ENCODE peak calls at places on chromosomes 12 and 14, in seven cellular contexts. One of them, this sample, is unnamed.

GRCh38 chr14:91373591-91374245 is 43.9 kb downstream of the CCDC88C start:
- DNase-seq in CD8-positive, alpha-beta T cell: peak; percentile 71
- DNase-seq in CD8-positive, alpha-beta memory T cell: peak; percentile 62
- DNase-seq in BJ: no peak
- DNase-seq in uterus: no peak
- DNase-seq in fibroblast of lung: no peak
- DNase-seq in trophoblast cell: no peak
- DNase-seq in this sample: no peak

GRCh38 chr12:76072568-76072967 is 11.9 kb downstream of the NAP1L1 start:
- DNase-seq in CD8-positive, alpha-beta memory T cell: no peak
- DNase-seq in CD8-positive, alpha-beta T cell: no peak
- DNase-seq in trophoblast cell: no peak
- DNase-seq in BJ: no peak
- DNase-seq in fibroblast of lung: no peak
- DNase-seq in uterus: no peak
- DNase-seq in this sample: no peak

GRCh38 chr12:110813298-110813697 is 33.5 kb upstream of the CCDC63 start:
- DNase-seq in fibroblast of lung: no peak
- DNase-seq in trophoblast cell: no peak
- DNase-seq in CD8-positive, alpha-beta T cell: no peak
- DNase-seq in BJ: no peak
- DNase-seq in uterus: no peak
- DNase-seq in CD8-positive, alpha-beta memory T cell: no peak
- DNase-seq in this sample: no peak

GRCh38 chr14:92986254-92987147 is 63.6 kb downstream of the CHGA start:
- DNase-seq in fibroblast of lung: peak; percentile 57
- DNase-seq in uterus: no peak
- DNase-seq in CD8-positive, alpha-beta memory T cell: no peak
- DNase-seq in trophoblast cell: no peak
- DNase-seq in CD8-positive, alpha-beta T cell: no peak
- DNase-seq in BJ: no peak
- DNase-seq in this sample: peak; percentile 34

GRCh38 chr12:93773122-93773871 is 96.1 kb downstream of the CRADD start:
- DNase-seq in fibroblast of lung: peak; percentile 70
- DNase-seq in CD8-positive, alpha-beta T cell: peak; percentile 64
- DNase-seq in BJ: no peak
- DNase-seq in CD8-positive, alpha-beta memory T cell: peak; percentile 7
- DNase-seq in uterus: no peak
- DNase-seq in trophoblast cell: no peak
- DNase-seq in this sample: peak; percentile 92

GRCh38 chr12:111964935-111965334 is 48.0 kb downstream of the TMEM116 start:
- DNase-seq in CD8-positive, alpha-beta memory T cell: no peak
- DNase-seq in fibroblast of lung: no peak
- DNase-seq in BJ: no peak
- DNase-seq in uterus: no peak
- DNase-seq in CD8-positive, alpha-beta T cell: no peak
- DNase-seq in trophoblast cell: no peak
- DNase-seq in this sample: no peak

GRCh38 chr12:90102957-90103652 is 394.5 kb upstream of the ATP2B1 start:
- DNase-seq in BJ: no peak
- DNase-seq in trophoblast cell: peak; percentile 25
- DNase-seq in uterus: no peak
- DNase-seq in CD8-positive, alpha-beta memory T cell: peak; percentile 33
- DNase-seq in CD8-positive, alpha-beta T cell: no peak
- DNase-seq in fibroblast of lung: peak; percentile 40
- DNase-seq in this sample: peak; percentile 77

GRCh38 chr14:92473947-92474535 is 39.5 kb upstream of the RIN3 start:
- DNase-seq in CD8-positive, alpha-beta T cell: no peak
- DNase-seq in uterus: no peak
- DNase-seq in CD8-positive, alpha-beta memory T cell: no peak
- DNase-seq in BJ: no peak
- DNase-seq in trophoblast cell: no peak
- DNase-seq in fibroblast of lung: peak; percentile 24
- DNase-seq in this sample: peak; percentile 49

GRCh38 chr12:116194935-116195431 is 82.5 kb downstream of the MED13L start:
- DNase-seq in BJ: no peak
- DNase-seq in uterus: no peak
- DNase-seq in trophoblast cell: no peak
- DNase-seq in CD8-positive, alpha-beta T cell: peak; percentile 84
- DNase-seq in fibroblast of lung: no peak
- DNase-seq in CD8-positive, alpha-beta memory T cell: peak; percentile 34
- DNase-seq in this sample: no peak

GRCh38 chr12:131194166-131194565 is 240.5 kb downstream of the ADGRD1 start:
- DNase-seq in CD8-positive, alpha-beta memory T cell: no peak
- DNase-seq in BJ: no peak
- DNase-seq in CD8-positive, alpha-beta T cell: no peak
- DNase-seq in fibroblast of lung: no peak
- DNase-seq in uterus: no peak
- DNase-seq in trophoblast cell: no peak
- DNase-seq in this sample: no peak

GRCh38 chr14:94079891-94080605 is 954 bp downstream of the DDX24 start:
- DNase-seq in CD8-positive, alpha-beta T cell: no peak
- DNase-seq in trophoblast cell: no peak
- DNase-seq in BJ: no peak
- DNase-seq in fibroblast of lung: peak; percentile 53
- DNase-seq in CD8-positive, alpha-beta memory T cell: peak; percentile 6
- DNase-seq in uterus: no peak
- DNase-seq in this sample: peak; percentile 10

GRCh38 chr14:97077253-97077653 is 280.1 kb downstream of the VRK1 start:
- DNase-seq in CD8-positive, alpha-beta memory T cell: peak; percentile 16
- DNase-seq in BJ: no peak
- DNase-seq in fibroblast of lung: peak; percentile 93
- DNase-seq in trophoblast cell: peak; percentile 28
- DNase-seq in uterus: no peak
- DNase-seq in CD8-positive, alpha-beta T cell: no peak
- DNase-seq in this sample: peak; percentile 10

GRCh38 chr14:29576997-29577396 is 350.6 kb downstream of the PRKD1 start:
- DNase-seq in trophoblast cell: no peak
- DNase-seq in CD8-positive, alpha-beta T cell: no peak
- DNase-seq in uterus: no peak
- DNase-seq in BJ: no peak
- DNase-seq in fibroblast of lung: no peak
- DNase-seq in CD8-positive, alpha-beta memory T cell: no peak
- DNase-seq in this sample: no peak

GRCh38 chr14:54919330-54919729 is 16.7 kb upstream of the GCH1 start:
- DNase-seq in BJ: no peak
- DNase-seq in fibroblast of lung: no peak
- DNase-seq in CD8-positive, alpha-beta memory T cell: no peak
- DNase-seq in trophoblast cell: no peak
- DNase-seq in CD8-positive, alpha-beta T cell: no peak
- DNase-seq in uterus: no peak
- DNase-seq in this sample: no peak

GRCh38 chr14:75258079-75258802 is 20.4 kb upstream of the FOS start:
- DNase-seq in CD8-positive, alpha-beta memory T cell: no peak
- DNase-seq in trophoblast cell: peak; percentile 54
- DNase-seq in uterus: peak; percentile 78
- DNase-seq in CD8-positive, alpha-beta T cell: no peak
- DNase-seq in fibroblast of lung: peak; percentile 11
- DNase-seq in BJ: no peak
- DNase-seq in this sample: peak; percentile 61

GRCh38 chr12:65798903-65799302 is 25.4 kb upstream of the HMGA2 start:
- DNase-seq in CD8-positive, alpha-beta memory T cell: no peak
- DNase-seq in trophoblast cell: no peak
- DNase-seq in CD8-positive, alpha-beta T cell: no peak
- DNase-seq in BJ: no peak
- DNase-seq in fibroblast of lung: no peak
- DNase-seq in uterus: no peak
- DNase-seq in this sample: no peak

GRCh38 chr14:99462211-99462610 is 18.4 kb downstream of the SETD3 start:
- DNase-seq in CD8-positive, alpha-beta T cell: no peak
- DNase-seq in trophoblast cell: peak; percentile 77
- DNase-seq in uterus: no peak
- DNase-seq in fibroblast of lung: peak; percentile 26
- DNase-seq in CD8-positive, alpha-beta memory T cell: no peak
- DNase-seq in BJ: no peak
- DNase-seq in this sample: no peak

GRCh38 chr14:24411468-24412454 is 13.0 kb downstream of the NYNRIN start:
- DNase-seq in fibroblast of lung: peak; percentile 41
- DNase-seq in CD8-positive, alpha-beta T cell: no peak
- DNase-seq in CD8-positive, alpha-beta memory T cell: peak; percentile 13
- DNase-seq in uterus: no peak
- DNase-seq in trophoblast cell: peak; percentile 47
- DNase-seq in BJ: no peak
- DNase-seq in this sample: peak; percentile 85

GRCh38 chr14:99721792-99722516 is 37.9 kb downstream of the CYP46A1 start:
- DNase-seq in fibroblast of lung: no peak
- DNase-seq in CD8-positive, alpha-beta memory T cell: no peak
- DNase-seq in BJ: no peak
- DNase-seq in uterus: peak; percentile 8
- DNase-seq in CD8-positive, alpha-beta T cell: no peak
- DNase-seq in trophoblast cell: no peak
- DNase-seq in this sample: no peak

GRCh38 chr14:37587438-37587837 is 7.6 kb downstream of the FOXA1 start:
- DNase-seq in trophoblast cell: no peak
- DNase-seq in BJ: no peak
- DNase-seq in uterus: no peak
- DNase-seq in CD8-positive, alpha-beta T cell: no peak
- DNase-seq in CD8-positive, alpha-beta memory T cell: no peak
- DNase-seq in fibroblast of lung: no peak
- DNase-seq in this sample: no peak

GRCh38 chr14:37587881-37588666 is 7.0 kb downstream of the FOXA1 start:
- DNase-seq in CD8-positive, alpha-beta T cell: no peak
- DNase-seq in fibroblast of lung: no peak
- DNase-seq in uterus: no peak
- DNase-seq in trophoblast cell: no peak
- DNase-seq in CD8-positive, alpha-beta memory T cell: no peak
- DNase-seq in BJ: no peak
- DNase-seq in this sample: no peak

GRCh38 chr14:37590096-37590809 is 4.8 kb downstream of the FOXA1 start:
- DNase-seq in CD8-positive, alpha-beta T cell: no peak
- DNase-seq in uterus: no peak
- DNase-seq in CD8-positive, alpha-beta memory T cell: no peak
- DNase-seq in trophoblast cell: no peak
- DNase-seq in fibroblast of lung: no peak
- DNase-seq in BJ: no peak
- DNase-seq in this sample: no peak

GRCh38 chr14:37588956-37589737 is 5.9 kb downstream of the FOXA1 start:
- DNase-seq in fibroblast of lung: no peak
- DNase-seq in CD8-positive, alpha-beta T cell: no peak
- DNase-seq in trophoblast cell: no peak
- DNase-seq in CD8-positive, alpha-beta memory T cell: no peak
- DNase-seq in uterus: no peak
- DNase-seq in BJ: no peak
- DNase-seq in this sample: no peak

DNA sequence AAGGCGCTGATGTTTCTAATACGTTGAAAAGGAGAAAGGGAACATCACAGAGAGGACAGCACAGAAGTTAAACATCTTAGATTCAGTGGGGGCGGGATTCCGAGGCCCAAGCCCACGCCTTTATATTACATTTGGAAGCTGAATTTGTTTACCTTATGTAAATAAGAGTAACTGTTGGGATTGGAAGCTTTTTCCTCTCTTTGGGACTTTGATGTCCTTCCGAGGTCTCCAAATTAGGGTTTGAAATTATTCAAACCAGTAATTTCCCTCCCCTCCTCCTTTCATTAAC is 6.4 kb downstream of the FOXA1 start:
- DNase-seq in trophoblast cell: no peak
- DNase-seq in CD8-positive, alpha-beta memory T cell: no peak
- DNase-seq in BJ: no peak
- DNase-seq in CD8-positive, alpha-beta T cell: no peak
- DNase-seq in fibroblast of lung: no peak
- DNase-seq in uterus: no peak
- DNase-seq in this sample: no peak
- H3K4me3 ChIP-seq in trophoblast cell: no peak overlapping the region
- H3K4me3 ChIP-seq in CD8-positive, alpha-beta memory T cell: no peak overlapping the region
- H3K4me3 ChIP-seq in BJ: no peak overlapping the region
- H3K4me3 ChIP-seq in CD8-positive, alpha-beta T cell: no peak overlapping the region
- H3K4me3 ChIP-seq in fibroblast of lung: no peak overlapping the region
- H3K4me3 ChIP-seq in uterus: no peak overlapping the region
- H3K4me3 ChIP-seq in this sample: no peak overlapping the region

DNA sequence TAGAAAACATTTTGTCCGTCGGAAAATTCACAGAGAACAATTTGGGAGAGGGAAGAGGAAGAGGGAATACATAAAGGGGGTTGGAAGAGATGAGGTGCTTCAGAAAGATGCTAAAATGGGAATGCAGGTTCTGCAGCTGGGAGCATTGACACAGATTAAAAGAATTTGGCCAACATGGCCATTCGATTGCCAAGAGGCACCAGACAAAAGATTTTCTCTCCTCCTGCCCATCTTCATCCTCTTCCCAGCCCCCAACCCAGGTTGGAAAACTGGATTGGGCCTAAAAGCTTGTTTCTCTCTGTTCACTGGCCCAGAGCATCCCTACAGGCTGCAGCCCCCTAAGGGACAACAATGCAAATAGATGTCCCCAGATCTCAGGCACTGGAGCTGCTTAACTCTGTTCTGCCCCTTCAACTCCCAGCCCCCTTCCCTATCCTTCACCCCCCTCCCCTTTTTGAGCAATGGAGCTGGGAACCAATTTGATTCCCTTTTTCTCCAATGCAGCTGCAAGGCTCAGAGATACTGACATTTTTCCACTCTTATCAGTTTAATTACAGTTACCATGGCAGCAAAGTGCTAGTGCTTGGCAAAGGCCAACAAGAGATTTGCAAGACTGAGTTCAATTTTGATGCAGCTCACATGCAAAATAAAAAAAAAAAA is 1.9 kb downstream of the LMO3 start:
- DNase-seq in CD8-positive, alpha-beta memory T cell: no peak
- DNase-seq in fibroblast of lung: no peak
- DNase-seq in trophoblast cell: no peak
- DNase-seq in BJ: no peak
- DNase-seq in uterus: no peak
- DNase-seq in CD8-positive, alpha-beta T cell: no peak
- DNase-seq in this sample: no peak
- H3K4me3 ChIP-seq in CD8-positive, alpha-beta memory T cell: no peak overlapping the region
- H3K4me3 ChIP-seq in fibroblast of lung: no peak overlapping the region
- H3K4me3 ChIP-seq in trophoblast cell: no peak overlapping the region
- H3K4me3 ChIP-seq in BJ: no peak overlapping the region
- H3K4me3 ChIP-seq in uterus: peak overlapping the region; percentile 49
- H3K4me3 ChIP-seq in CD8-positive, alpha-beta T cell: no peak overlapping the region
- H3K4me3 ChIP-seq in this sample: no peak overlapping the region

GRCh38 chr14:37594916-37595808 is at the start of the genes FOXA1 and TTC6:
- DNase-seq in trophoblast cell: no peak
- DNase-seq in BJ: no peak
- DNase-seq in CD8-positive, alpha-beta T cell: no peak
- DNase-seq in uterus: no peak
- DNase-seq in CD8-positive, alpha-beta memory T cell: no peak
- DNase-seq in fibroblast of lung: peak; percentile 12
- DNase-seq in this sample: no peak
- H3K4me3 ChIP-seq in trophoblast cell: peak within 1 kb of the TSS; percentile 37
- H3K4me3 ChIP-seq in BJ: peak within 1 kb of the TSS; percentile 50
- H3K4me3 ChIP-seq in CD8-positive, alpha-beta T cell: no peak within 1 kb of the TSS
- H3K4me3 ChIP-seq in uterus: peak within 1 kb of the TSS; percentile 30
- H3K4me3 ChIP-seq in CD8-positive, alpha-beta memory T cell: peak within 1 kb of the TSS; percentile 15
- H3K4me3 ChIP-seq in fibroblast of lung: peak within 1 kb of the TSS; percentile 62
- H3K4me3 ChIP-seq in this sample: peak within 1 kb of the TSS; percentile 58

DNA sequence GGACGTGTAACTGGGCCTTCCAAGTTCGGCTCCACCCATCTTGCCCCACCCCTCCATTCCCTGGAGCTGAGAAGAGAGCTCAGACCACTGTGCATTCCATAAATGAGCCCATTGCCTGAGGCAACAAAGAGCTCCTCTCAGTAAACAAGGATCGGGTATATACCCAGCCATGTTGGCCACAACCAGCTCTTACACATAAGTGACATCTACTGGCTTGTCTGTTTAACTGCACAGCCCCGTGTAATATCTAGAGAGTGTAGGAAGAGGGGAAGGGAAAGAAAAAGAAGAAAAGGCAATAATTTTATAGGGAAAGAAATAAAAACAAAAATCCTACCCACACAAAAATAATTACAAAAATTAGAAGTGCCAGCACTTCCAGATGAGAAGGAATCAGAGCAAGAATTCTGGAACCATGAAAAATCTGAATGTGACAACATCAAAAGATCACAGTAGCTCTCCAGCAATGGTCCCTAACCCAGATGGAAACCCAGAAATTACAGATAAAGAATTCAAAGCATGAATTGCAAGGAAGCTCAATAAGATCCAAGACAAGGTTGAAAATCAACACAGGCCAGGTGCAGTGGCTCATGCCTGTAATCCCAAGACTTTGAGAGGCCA is 308.1 kb downstream of the RPAP3 start:
- DNase-seq in trophoblast cell: peak; percentile 37
- DNase-seq in uterus: no peak
- DNase-seq in BJ: no peak
- DNase-seq in fibroblast of lung: peak; percentile 81
- DNase-seq in CD8-positive, alpha-beta memory T cell: peak; percentile 62
- DNase-seq in CD8-positive, alpha-beta T cell: peak; percentile 50
- DNase-seq in this sample: peak; percentile 89
- H3K4me3 ChIP-seq in trophoblast cell: no peak overlapping the region
- H3K4me3 ChIP-seq in uterus: no peak overlapping the region
- H3K4me3 ChIP-seq in BJ: no peak overlapping the region
- H3K4me3 ChIP-seq in fibroblast of lung: no peak overlapping the region
- H3K4me3 ChIP-seq in CD8-positive, alpha-beta memory T cell: peak overlapping the region; percentile 17
- H3K4me3 ChIP-seq in CD8-positive, alpha-beta T cell: no peak overlapping the region
- H3K4me3 ChIP-seq in this sample: no peak overlapping the region